ENCODE peak calls at places on chromosomes 5 and 9, in six cellular contexts. R is HepG2, V is OCI-LY7, W is astrocyte, I is GM23338, Z is mesendoderm. U is an unnamed sample.
A peak's percentile ranks its signal among the peaks of the same experiment; 100 is the strongest.

GRCh38 chr9:129752915-129753724 is at the start of gene PTGES:
- DNase-seq in R (no peak), V (no peak), W (peak; percentile 71), I (peak; percentile 61), Z (peak; percentile 74), U (peak; percentile 91)

GRCh38 chr9:35690447-35691324 is 961 bp upstream of the TPM2 start:
- DNase-seq in R (no peak), V (no peak), W (peak; percentile 72), I (peak; percentile 76), Z (peak; percentile 85), U (peak; percentile 68)

GRCh38 chr5:158679221-158679641 is 420.5 kb downstream of the EBF1 start:
- DNase-seq in R (no peak), V (no peak), W (no peak), I (no peak), Z (peak; percentile 47), U (no peak)

GRCh38 chr5:66829826-66830225 is 233.6 kb downstream of the MAST4 start:
- DNase-seq in R (no peak), V (no peak), W (peak; percentile 79), I (peak; percentile 36), Z (peak; percentile 44), U (no peak)

GRCh38 chr9:21970001-21970799 is 24.0 kb downstream of the CDKN2A start:
- DNase-seq in R (no peak), V (no peak), W (no peak), I (peak; percentile 44), Z (peak; percentile 44), U (no peak)

GRCh38 chr9:36950389-36950788 is 83.7 kb downstream of the PAX5 start:
- DNase-seq in R (no peak), V (no peak), W (no peak), I (peak; percentile 38), Z (peak; percentile 69), U (no peak)

GRCh38 chr5:35158627-35159369 is 71.5 kb downstream of the PRLR start:
- DNase-seq in R (peak; percentile 9), V (no peak), W (no peak), I (no peak), Z (peak; percentile 93), U (no peak)

GRCh38 chr5:146797683-146798082 is 80.9 kb downstream of the PPP2R2B start:
- DNase-seq in R (no peak), V (no peak), W (no peak), I (no peak), Z (no peak), U (no peak)

GRCh38 chr5:154189256-154189818 is 1.2 kb upstream of the GALNT10 start:
- DNase-seq in R (no peak), V (no peak), W (no peak), I (peak; percentile 31), Z (no peak), U (no peak)

GRCh38 chr5:83375049-83375710 is 96.4 kb upstream of the VCAN start:
- DNase-seq in R (no peak), V (no peak), W (peak; percentile 26), I (no peak), Z (no peak), U (no peak)

GRCh38 chr9:69018688-69019087 is 4.8 kb upstream of the PRKACG start:
- DNase-seq in R (no peak), V (no peak), W (no peak), I (no peak), Z (no peak), U (no peak)

GRCh38 chr5:27503813-27504212 is 465.4 kb upstream of the CDH9 start:
- DNase-seq in R (no peak), V (no peak), W (no peak), I (no peak), Z (no peak), U (no peak)

GRCh38 chr5:58459860-58460726 is at the start of gene PLK2:
- DNase-seq in R (peak; percentile 52), V (no peak), W (peak; percentile 83), I (peak; percentile 76), Z (peak; percentile 89), U (peak; percentile 96)

DNA sequence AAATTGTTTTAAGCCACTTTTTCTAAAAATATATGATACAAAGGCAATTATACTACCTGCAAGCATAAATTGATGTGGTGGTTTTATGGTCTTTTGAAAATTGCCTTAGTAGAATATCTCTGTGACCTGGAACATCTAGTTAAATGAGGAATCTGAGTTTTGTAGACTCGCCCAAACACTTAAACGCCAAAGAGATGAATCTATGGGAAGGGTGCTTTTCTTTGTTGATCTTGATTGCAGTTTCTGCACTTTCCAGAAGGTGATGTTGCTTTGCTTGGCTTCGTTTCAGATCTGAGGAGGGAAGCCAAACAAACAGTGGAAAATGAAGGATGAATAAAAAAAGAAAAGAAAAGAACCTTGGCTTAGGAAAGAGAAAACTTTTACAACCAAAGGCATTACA is 1021.3 kb downstream of the NR2F1-AS1 start:
- DNase-seq in R (no peak), V (no peak), W (peak; percentile 86), I (peak; percentile 15), Z (peak; percentile 39), U (peak; percentile 75)
- H3K4me2 ChIP-seq in R (no peak overlapping the region), V (no peak overlapping the region), W (peak overlapping the region; percentile 71), I (no peak overlapping the region), Z (no peak overlapping the region), U (peak overlapping the region; percentile 70)

GRCh38 chr9:134569626-134570025 is 72.0 kb upstream of the COL5A1 start:
- DNase-seq in R (no peak), V (no peak), W (no peak), I (no peak), Z (no peak), U (no peak)

GRCh38 chr9:134566936-134567335 is 74.7 kb upstream of the COL5A1 start:
- DNase-seq in R (no peak), V (no peak), W (no peak), I (no peak), Z (no peak), U (no peak)

GRCh38 chr9:134566196-134566822 is 75.3 kb upstream of the COL5A1 start:
- DNase-seq in R (no peak), V (no peak), W (no peak), I (no peak), Z (no peak), U (no peak)

GRCh38 chr9:134568756-134569155 is 72.8 kb upstream of the COL5A1 start:
- DNase-seq in R (no peak), V (no peak), W (no peak), I (no peak), Z (no peak), U (no peak)

DNA sequence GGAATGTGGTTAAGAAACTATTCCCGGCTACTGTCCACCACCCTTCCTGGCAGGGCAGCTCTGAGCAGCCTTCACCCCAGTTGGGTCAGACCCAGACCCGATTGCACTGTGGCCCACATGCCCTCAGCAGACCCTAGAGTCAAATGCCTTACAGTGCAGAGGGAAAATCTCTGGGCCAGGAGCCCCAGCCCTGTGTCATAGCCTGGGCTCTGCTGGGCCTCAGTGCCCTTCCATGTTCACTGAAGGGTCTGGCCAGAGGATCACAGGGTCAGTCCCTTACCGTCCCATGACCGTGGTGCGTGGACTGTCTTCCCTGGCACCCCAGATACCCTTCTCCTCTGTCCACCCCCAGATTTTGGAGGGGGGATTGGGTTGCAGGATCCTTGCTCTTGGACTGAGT is 73.5 kb upstream of the COL5A1 start:
- DNase-seq in R (no peak), V (no peak), W (no peak), I (no peak), Z (no peak), U (no peak)
- H3K4me2 ChIP-seq in R (no peak overlapping the region), V (no peak overlapping the region), W (no peak overlapping the region), I (no peak overlapping the region), Z (no peak overlapping the region), U (no peak overlapping the region)

GRCh38 chr5:142053434-142054253 is 40.8 kb upstream of the GNPDA1 start:
- DNase-seq in R (no peak), V (no peak), W (peak; percentile 36), I (no peak), Z (peak; percentile 90), U (peak; percentile 24)

GRCh38 chr5:142059304-142059940 is 46.6 kb upstream of the GNPDA1 start:
- DNase-seq in R (peak; percentile 20), V (no peak), W (no peak), I (peak; percentile 58), Z (peak; percentile 66), U (peak; percentile 30)

GRCh38 chr5:142057697-142058056 is 44.9 kb upstream of the GNPDA1 start:
- DNase-seq in R (no peak), V (no peak), W (no peak), I (no peak), Z (no peak), U (no peak)

GRCh38 chr5:142056831-142057696 is 44.2 kb upstream of the GNPDA1 start:
- DNase-seq in R (no peak), V (no peak), W (no peak), I (no peak), Z (no peak), U (no peak)
- H3K4me2 ChIP-seq in R (no peak overlapping the region), V (no peak overlapping the region), W (no peak overlapping the region), I (peak overlapping the region; percentile 56), Z (no peak overlapping the region), U (no peak overlapping the region)

GRCh38 chr5:4375640-4376039 is 764.5 kb upstream of the ADAMTS16 start:
- DNase-seq in R (no peak), V (no peak), W (no peak), I (peak; percentile 7), Z (no peak), U (no peak)
- H3K4me2 ChIP-seq in R (no peak overlapping the region), V (no peak overlapping the region), W (no peak overlapping the region), I (no peak overlapping the region), Z (no peak overlapping the region), U (no peak overlapping the region)

GRCh38 chr5:142290574-142291299 is 34.1 kb downstream of the SPRY4 start:
- DNase-seq in R (no peak), V (no peak), W (peak; percentile 56), I (no peak), Z (peak; percentile 95), U (no peak)
- H3K4me2 ChIP-seq in R (no peak overlapping the region), V (no peak overlapping the region), W (peak overlapping the region; percentile 25), I (no peak overlapping the region), Z (no peak overlapping the region), U (no peak overlapping the region)

GRCh38 chr5:149038336-149039075 is 24.4 kb downstream of the SH3TC2 start:
- DNase-seq in R (no peak), V (no peak), W (no peak), I (no peak), Z (no peak), U (peak; percentile 17)

GRCh38 chr5:149039501-149039900 is 23.4 kb downstream of the SH3TC2 start:
- DNase-seq in R (no peak), V (no peak), W (no peak), I (no peak), Z (no peak), U (no peak)

GRCh38 chr5:149043641-149044040 is 19.2 kb downstream of the SH3TC2 start:
- DNase-seq in R (no peak), V (no peak), W (no peak), I (no peak), Z (no peak), U (no peak)

GRCh38 chr5:149040421-149040820 is 22.4 kb downstream of the SH3TC2 start:
- DNase-seq in R (no peak), V (no peak), W (peak; percentile 62), I (no peak), Z (no peak), U (no peak)

GRCh38 chr5:149041242-149041641 is 21.6 kb downstream of the SH3TC2 start:
- DNase-seq in R (no peak), V (no peak), W (no peak), I (no peak), Z (no peak), U (no peak)
- H3K4me2 ChIP-seq in R (no peak overlapping the region), V (no peak overlapping the region), W (no peak overlapping the region), I (no peak overlapping the region), Z (no peak overlapping the region), U (no peak overlapping the region)

DNA sequence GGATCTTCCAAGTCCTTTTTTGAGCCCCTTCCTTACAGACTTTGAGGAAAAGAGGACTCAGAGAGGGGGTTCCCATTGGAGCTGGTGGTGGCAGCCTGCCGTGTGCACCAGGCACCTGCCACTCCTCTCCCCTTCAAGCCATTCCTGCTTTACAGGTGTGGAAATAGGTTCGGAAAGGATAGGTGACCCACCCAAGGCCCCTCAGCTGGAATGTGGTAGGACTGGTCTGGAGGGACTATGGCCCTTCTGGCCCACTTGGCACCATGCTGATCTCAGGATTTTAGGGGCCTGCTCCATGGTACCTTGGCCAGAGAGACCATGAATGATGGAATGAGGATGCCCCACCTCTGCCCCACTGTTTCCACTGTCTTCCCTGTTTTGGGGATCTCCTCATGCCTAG is 1.4 kb downstream of the GALNT12 start:
- DNase-seq in R (no peak), V (no peak), W (no peak), I (no peak), Z (no peak), U (no peak)
- H3K4me2 ChIP-seq in R (no peak overlapping the region), V (peak overlapping the region; percentile 87), W (no peak overlapping the region), I (peak overlapping the region; percentile 91), Z (no peak overlapping the region), U (peak overlapping the region; percentile 97)

U was measured in A549.